ENCODE peak calls at places on chromosomes 16 and 17, in eight cellular contexts. W is spleen; F is endothelial cell of umbilical vein; Z is iris pigment epithelial cell; B is lower lobe of right lung; Q is prostate gland; V is stimulated activated CD4-positive, alpha-beta T cell treated with anti-CD3 and anti-CD28 coated beads, Interleukin-1b, Interleukin-23, amount 100 ng/mL, for 24 hours; N is dermis microvascular lymphatic vessel endothelial cell. K is an unnamed sample.

GRCh38 chr16:81394966-81395655 is 49.5 kb upstream of the CMIP start:
- DNase-seq in W (no peak), Z (no peak), F (peak), N (no peak), Q (no peak), V (no peak), B (no peak), K (no peak)

GRCh38 chr17:79509008-79509407 is 101.8 kb downstream of the RBFOX3 start:
- DNase-seq in V (no peak), Q (no peak), Z (no peak), B (no peak), W (no peak), N (no peak), F (no peak), K (no peak)

GRCh38 chr16:67158637-67159600 is 790 bp downstream of the TRADD start:
- DNase-seq in V (no peak), B (peak), N (no peak), F (no peak), W (peak), Q (no peak), Z (no peak), K (peak)

GRCh38 chr17:45222273-45222993 is 748 bp downstream of the FMNL1 start:
- DNase-seq in N (no peak), Z (no peak), W (peak), B (no peak), Q (no peak), V (no peak), F (no peak), K (no peak)

GRCh38 chr16:71863995-71864394 is 18.2 kb downstream of the ATXN1L start:
- DNase-seq in V (no peak), N (no peak), B (no peak), Q (no peak), F (no peak), Z (no peak), W (no peak), K (no peak)

GRCh38 chr16:69906838-69907301 is 44.3 kb upstream of the CLEC18A start:
- DNase-seq in Z (peak), B (no peak), N (no peak), F (no peak), V (no peak), Q (no peak), W (no peak), K (no peak)

GRCh38 chr17:62998665-62999393 is 32.8 kb downstream of the TANC2 start:
- DNase-seq in Q (no peak), Z (peak), V (no peak), N (no peak), W (no peak), B (no peak), F (no peak), K (no peak)

GRCh38 chr16:931651-932500 is 38.9 kb downstream of the LMF1 start:
- DNase-seq in Q (no peak), W (no peak), B (no peak), N (no peak), V (no peak), Z (no peak), F (no peak), K (no peak)

GRCh38 chr17:77105706-77106105 is 35.1 kb upstream of the SEC14L1 start:
- DNase-seq in B (no peak), F (no peak), N (no peak), V (no peak), Z (no peak), W (no peak), Q (no peak), K (no peak)

GRCh38 chr16:84829168-84829965 is 9.6 kb downstream of the CRISPLD2 start:
- DNase-seq in F (no peak), V (no peak), W (no peak), N (no peak), Z (peak), B (no peak), Q (no peak), K (no peak)

GRCh38 chr17:77965354-77965753 is 6.9 kb downstream of the TNRC6C start:
- DNase-seq in V (no peak), N (no peak), Q (no peak), B (no peak), W (no peak), F (no peak), Z (no peak), K (no peak)

GRCh38 chr17:50099003-50099402 is 3.9 kb downstream of the PDK2 start:
- DNase-seq in N (no peak), Q (no peak), V (no peak), W (no peak), F (no peak), B (peak), Z (no peak), K (no peak)

GRCh38 chr16:51429041-51429440 is 278.0 kb upstream of the SALL1 start:
- DNase-seq in V (no peak), W (no peak), N (no peak), Q (no peak), Z (no peak), B (no peak), F (no peak), K (no peak)

GRCh38 chr17:45316271-45317112 is at the start of gene MAP3K14:
- DNase-seq in N (peak), B (peak), W (peak), Z (peak), Q (peak), F (peak), V (peak), K (peak)

GRCh38 chr16:20899503-20900298 is 457 bp downstream of the DCUN1D3 start:
- DNase-seq in B (peak), Q (no peak), F (peak), Z (no peak), N (no peak), W (peak), V (peak), K (no peak)

GRCh38 chr17:43515641-43516040 is 30.5 kb downstream of the ETV4 start:
- DNase-seq in B (no peak), Z (no peak), W (no peak), Q (no peak), V (no peak), N (no peak), F (no peak), K (no peak)

GRCh38 chr17:4934173-4934979 is 2.3 kb downstream of the GP1BA start:
- DNase-seq in N (no peak), V (no peak), Z (peak), B (no peak), W (no peak), F (peak), Q (no peak), K (peak)

GRCh38 chr16:87195190-87195589 is 122.0 kb downstream of the C16orf95 start:
- DNase-seq in Z (no peak), F (no peak), Q (no peak), B (no peak), N (no peak), V (no peak), W (no peak), K (no peak)

GRCh38 chr17:64209983-64210382 is 53.1 kb downstream of the TEX2 start:
- DNase-seq in F (no peak), Z (no peak), N (no peak), W (no peak), V (no peak), Q (no peak), B (no peak), K (no peak)

GRCh38 chr16:31200821-31201510 is 1.6 kb downstream of the PYCARD start:
- DNase-seq in N (no peak), B (no peak), Q (no peak), F (no peak), W (peak), Z (peak), V (no peak), K (peak)

GRCh38 chr17:38914741-38915638 is 10.4 kb upstream of the LASP1NB start:
- DNase-seq in N (no peak), V (no peak), F (no peak), Z (no peak), B (peak), Q (no peak), W (peak), K (no peak)